ENCODE peak calls at places on chromosomes 11 and 22, in four cellular contexts. One of them, this sample, is unnamed.

GRCh38 chr22:23301591-23301990 is 121.3 kb downstream of the BCR start:
- DNase-seq in fibroblast of the aortic adventitia: no peak
- DNase-seq in neural progenitor cell: no peak
- DNase-seq in kidney: peak
- DNase-seq in this sample: no peak

GRCh38 chr11:92779746-92780145 is 189.7 kb upstream of the MTNR1B start:
- DNase-seq in neural progenitor cell: no peak
- DNase-seq in kidney: no peak
- DNase-seq in fibroblast of the aortic adventitia: no peak
- DNase-seq in this sample: no peak

GRCh38 chr11:84290647-84291046 is 1004.5 kb upstream of the CCDC90B start:
- DNase-seq in fibroblast of the aortic adventitia: peak
- DNase-seq in neural progenitor cell: no peak
- DNase-seq in kidney: no peak
- DNase-seq in this sample: no peak

GRCh38 chr22:39299829-39300178 is 19.6 kb downstream of the RPL3 start:
- DNase-seq in neural progenitor cell: no peak
- DNase-seq in kidney: no peak
- DNase-seq in fibroblast of the aortic adventitia: no peak
- DNase-seq in this sample: no peak

GRCh38 chr11:33620423-33621120 is 80.1 kb downstream of the C11orf91 start:
- DNase-seq in neural progenitor cell: no peak
- DNase-seq in kidney: no peak
- DNase-seq in fibroblast of the aortic adventitia: peak
- DNase-seq in this sample: no peak

GRCh38 chr11:116731821-116732739 is 40.7 kb downstream of the BUD13 start:
- DNase-seq in fibroblast of the aortic adventitia: no peak
- DNase-seq in neural progenitor cell: peak
- DNase-seq in kidney: no peak
- DNase-seq in this sample: no peak

GRCh38 chr11:16770016-16770415 is 31.6 kb downstream of the C11orf58 start:
- DNase-seq in fibroblast of the aortic adventitia: no peak
- DNase-seq in neural progenitor cell: no peak
- DNase-seq in kidney: no peak
- DNase-seq in this sample: no peak

GRCh38 chr11:19428206-19429001 is 187.7 kb upstream of the E2F8 start:
- DNase-seq in kidney: no peak
- DNase-seq in fibroblast of the aortic adventitia: no peak
- DNase-seq in neural progenitor cell: peak
- DNase-seq in this sample: no peak

GRCh38 chr11:134584001-134584561 is 172.0 kb upstream of the B3GAT1 start:
- DNase-seq in fibroblast of the aortic adventitia: no peak
- DNase-seq in neural progenitor cell: no peak
- DNase-seq in kidney: no peak
- DNase-seq in this sample: no peak

GRCh38 chr22:40819741-40820140 is 595 bp upstream of the SLC25A17 start:
- DNase-seq in kidney: no peak
- DNase-seq in fibroblast of the aortic adventitia: peak
- DNase-seq in neural progenitor cell: peak
- DNase-seq in this sample: no peak

GRCh38 chr11:46277623-46278386 is at the start of gene CREB3L1:
- DNase-seq in kidney: peak
- DNase-seq in neural progenitor cell: peak
- DNase-seq in fibroblast of the aortic adventitia: no peak
- DNase-seq in this sample: peak

GRCh38 chr22:44494497-44494896 is 3.5 kb downstream of the RTL6 start:
- DNase-seq in fibroblast of the aortic adventitia: no peak
- DNase-seq in neural progenitor cell: no peak
- DNase-seq in kidney: no peak
- DNase-seq in this sample: no peak

GRCh38 chr11:69910519-69911309 is 91.5 kb upstream of the FGF3 start:
- DNase-seq in fibroblast of the aortic adventitia: no peak
- DNase-seq in neural progenitor cell: no peak
- DNase-seq in kidney: peak
- DNase-seq in this sample: no peak

GRCh38 chr11:69907611-69908010 is 88.4 kb upstream of the FGF3 start:
- DNase-seq in fibroblast of the aortic adventitia: no peak
- DNase-seq in kidney: peak
- DNase-seq in neural progenitor cell: no peak
- DNase-seq in this sample: no peak

GRCh38 chr11:69911310-69912160 is 92.3 kb upstream of the FGF3 start:
- DNase-seq in fibroblast of the aortic adventitia: no peak
- DNase-seq in kidney: peak
- DNase-seq in neural progenitor cell: no peak
- DNase-seq in this sample: no peak

GRCh38 chr11:69908511-69909220 is 89.5 kb upstream of the FGF3 start:
- DNase-seq in fibroblast of the aortic adventitia: no peak
- DNase-seq in neural progenitor cell: no peak
- DNase-seq in kidney: peak
- DNase-seq in this sample: no peak

GRCh38 chr11:69909561-69910518 is 90.6 kb upstream of the FGF3 start:
- DNase-seq in kidney: peak
- DNase-seq in neural progenitor cell: peak
- DNase-seq in fibroblast of the aortic adventitia: no peak
- DNase-seq in this sample: peak
- TF ChIP-seq CTCF in kidney: peak
- TF ChIP-seq CTCF in neural progenitor cell: peak
- TF ChIP-seq CTCF in fibroblast of the aortic adventitia: peak
- TF ChIP-seq CTCF in this sample: peak

GRCh38 chr22:46534901-46535630 is 2.4 kb downstream of the CELSR1 start:
- DNase-seq in fibroblast of the aortic adventitia: no peak
- DNase-seq in kidney: peak
- DNase-seq in neural progenitor cell: no peak
- DNase-seq in this sample: no peak

GRCh38 chr22:46534177-46534776 is 3.1 kb downstream of the CELSR1 start:
- DNase-seq in fibroblast of the aortic adventitia: no peak
- DNase-seq in neural progenitor cell: no peak
- DNase-seq in kidney: peak
- DNase-seq in this sample: no peak

GRCh38 chr22:46531776-46532175 is 5.6 kb downstream of the CELSR1 start:
- DNase-seq in kidney: no peak
- DNase-seq in neural progenitor cell: no peak
- DNase-seq in fibroblast of the aortic adventitia: no peak
- DNase-seq in this sample: no peak

GRCh38 chr22:46535876-46536558 is 1.4 kb downstream of the CELSR1 start:
- DNase-seq in fibroblast of the aortic adventitia: no peak
- DNase-seq in neural progenitor cell: no peak
- DNase-seq in kidney: peak
- DNase-seq in this sample: no peak

DNA sequence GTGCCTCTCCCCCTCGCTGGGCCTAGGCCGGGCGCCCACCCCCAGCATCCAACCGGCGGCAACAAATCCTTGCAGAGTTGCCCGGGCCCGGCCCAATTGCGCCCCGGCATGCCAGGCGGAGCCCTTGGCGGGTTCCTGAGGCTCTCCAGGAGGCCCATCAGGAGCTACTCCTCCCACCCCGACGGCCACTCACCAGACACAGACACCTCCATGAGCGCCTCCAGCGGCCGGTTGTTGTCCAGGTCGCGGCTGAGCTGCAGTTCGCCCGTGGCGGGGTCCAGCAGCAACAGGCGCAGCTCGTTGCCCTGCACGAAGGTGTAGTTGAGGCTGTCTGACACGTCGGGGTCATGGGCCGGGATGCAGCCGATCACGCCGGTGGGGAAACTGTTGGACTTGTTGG is 4.0 kb downstream of the CELSR1 start:
- DNase-seq in fibroblast of the aortic adventitia: no peak
- DNase-seq in kidney: peak
- DNase-seq in neural progenitor cell: no peak
- DNase-seq in this sample: no peak
- TF ChIP-seq CTCF in fibroblast of the aortic adventitia: no peak
- TF ChIP-seq CTCF in kidney: no peak
- TF ChIP-seq CTCF in neural progenitor cell: no peak
- TF ChIP-seq CTCF in this sample: no peak

GRCh38 chr11:59284773-59285129 is 72.0 kb upstream of the MPEG1 start:
- DNase-seq in kidney: no peak
- DNase-seq in neural progenitor cell: no peak
- DNase-seq in fibroblast of the aortic adventitia: no peak
- DNase-seq in this sample: no peak
- TF ChIP-seq CTCF in kidney: no peak
- TF ChIP-seq CTCF in neural progenitor cell: no peak
- TF ChIP-seq CTCF in fibroblast of the aortic adventitia: no peak
- TF ChIP-seq CTCF in this sample: no peak

DNA sequence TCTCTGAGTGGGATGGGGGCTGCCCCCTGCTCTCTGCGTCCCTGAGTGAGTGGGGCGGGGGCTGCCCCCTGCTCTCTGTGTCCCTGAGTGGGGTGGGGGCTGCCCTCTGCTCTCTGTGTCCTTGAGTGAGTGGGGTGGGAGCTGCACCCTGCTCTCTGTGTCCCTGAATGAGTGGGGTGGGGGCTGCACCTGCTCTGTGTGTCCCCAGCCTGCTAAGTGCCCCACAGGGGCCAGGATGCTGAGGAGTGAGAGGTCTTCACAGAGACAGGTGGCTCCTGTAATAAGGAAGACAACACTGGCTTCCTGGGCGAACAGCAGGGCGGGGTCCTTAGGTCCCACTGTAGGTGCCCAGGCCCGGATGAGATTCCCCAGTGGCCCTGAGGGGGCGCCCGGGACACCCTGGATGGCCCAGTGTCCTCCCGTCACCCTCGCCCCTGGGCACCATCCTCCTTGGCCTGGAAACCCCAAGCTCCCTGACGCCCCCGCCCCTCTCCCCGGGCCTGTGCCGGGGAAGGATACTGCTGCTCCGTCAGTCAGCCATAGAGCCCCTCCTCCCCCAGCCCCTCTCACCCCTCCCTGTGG is 3.8 kb upstream of the CCDC188 start:
- DNase-seq in fibroblast of the aortic adventitia: no peak
- DNase-seq in neural progenitor cell: no peak
- DNase-seq in kidney: no peak
- DNase-seq in this sample: no peak
- TF ChIP-seq CTCF in fibroblast of the aortic adventitia: no peak
- TF ChIP-seq CTCF in neural progenitor cell: no peak
- TF ChIP-seq CTCF in kidney: no peak
- TF ChIP-seq CTCF in this sample: no peak

GRCh38 chr22:31969789-31970489 is 25.6 kb downstream of the YWHAH start:
- DNase-seq in neural progenitor cell: peak
- DNase-seq in fibroblast of the aortic adventitia: peak
- DNase-seq in kidney: peak
- DNase-seq in this sample: peak
- TF ChIP-seq CTCF in neural progenitor cell: peak
- TF ChIP-seq CTCF in fibroblast of the aortic adventitia: peak
- TF ChIP-seq CTCF in kidney: peak
- TF ChIP-seq CTCF in this sample: no peak

GRCh38 chr11:32331792-32332191 is 103.5 kb downstream of the WT1 start:
- DNase-seq in fibroblast of the aortic adventitia: no peak
- DNase-seq in kidney: no peak
- DNase-seq in neural progenitor cell: no peak
- DNase-seq in this sample: no peak

GRCh38 chr11:32331098-32331497 is 104.2 kb downstream of the WT1 start:
- DNase-seq in neural progenitor cell: no peak
- DNase-seq in fibroblast of the aortic adventitia: peak
- DNase-seq in kidney: no peak
- DNase-seq in this sample: no peak

GRCh38 chr11:32332990-32333334 is 102.4 kb downstream of the WT1 start:
- DNase-seq in neural progenitor cell: no peak
- DNase-seq in kidney: no peak
- DNase-seq in fibroblast of the aortic adventitia: no peak
- DNase-seq in this sample: no peak

GRCh38 chr11:32333335-32333991 is 101.9 kb downstream of the WT1 start:
- DNase-seq in fibroblast of the aortic adventitia: peak
- DNase-seq in kidney: peak
- DNase-seq in neural progenitor cell: peak
- DNase-seq in this sample: peak

GRCh38 chr11:32334822-32335221 is 100.5 kb downstream of the WT1 start:
- DNase-seq in kidney: no peak
- DNase-seq in fibroblast of the aortic adventitia: no peak
- DNase-seq in neural progenitor cell: peak
- DNase-seq in this sample: no peak
- TF ChIP-seq CTCF in kidney: no peak
- TF ChIP-seq CTCF in fibroblast of the aortic adventitia: peak
- TF ChIP-seq CTCF in neural progenitor cell: peak
- TF ChIP-seq CTCF in this sample: peak

GRCh38 chr11:126969865-126970479 is 30.6 kb downstream of the KIRREL3 start:
- DNase-seq in kidney: no peak
- DNase-seq in fibroblast of the aortic adventitia: peak
- DNase-seq in neural progenitor cell: peak
- DNase-seq in this sample: peak
- TF ChIP-seq CTCF in kidney: peak
- TF ChIP-seq CTCF in fibroblast of the aortic adventitia: peak
- TF ChIP-seq CTCF in neural progenitor cell: peak
- TF ChIP-seq CTCF in this sample: peak